ENCODE peak calls at places on chromosomes 13 and 19, in nine cellular contexts. D, W, L, B, A, Y, X, E and Z are unnamed samples.

GRCh38 chr13:84130739-84131138 is 248.5 kb upstream of the SLITRK1 start:
- DNase-seq in D (no peak), W (no peak), L (no peak), B (no peak), A (no peak), Y (no peak), X (no peak), E (no peak), Z (no peak)

GRCh38 chr13:62473944-62474237 is 1058.2 kb upstream of the PCDH20 start:
- DNase-seq in D (no peak), W (no peak), L (no peak), B (no peak), A (no peak), Y (no peak), X (no peak), E (no peak), Z (no peak)

GRCh38 chr19:31532034-31532433 is 182.8 kb upstream of the TSHZ3 start:
- DNase-seq in D (no peak), W (no peak), L (no peak), B (no peak), A (no peak), Y (no peak), X (no peak), E (no peak), Z (peak; percentile 50)

GRCh38 chr13:99008577-99008976 is 30.7 kb upstream of the DOCK9 start:
- DNase-seq in D (no peak), W (no peak), L (no peak), B (no peak), A (no peak), Y (no peak), X (no peak), E (no peak), Z (no peak)

GRCh38 chr13:74839656-74840055 is 642.3 kb downstream of the TBC1D4 start:
- DNase-seq in D (no peak), W (no peak), L (no peak), B (no peak), A (no peak), Y (no peak), X (no peak), E (peak; percentile 45), Z (no peak)

GRCh38 chr19:10852098-10852800 is 4.0 kb downstream of the C19orf38 start:
- DNase-seq in D (peak; percentile 37), W (no peak), L (peak; percentile 49), B (no peak), A (no peak), Y (no peak), X (no peak), E (peak; percentile 51), Z (no peak)

GRCh38 chr19:39237200-39238184 is 7.3 kb downstream of the IFNL3 start:
- DNase-seq in D (peak; percentile 79), W (no peak), L (no peak), B (no peak), A (no peak), Y (no peak), X (peak; percentile 83), E (no peak), Z (no peak)

GRCh38 chr19:662207-662961 is 630 bp downstream of the RNF126 start:
- DNase-seq in D (peak; percentile 52), W (no peak), L (no peak), B (no peak), A (peak; percentile 53), Y (no peak), X (peak; percentile 89), E (no peak), Z (no peak)

GRCh38 chr13:77599351-77599750 is 63.8 kb downstream of the SCEL start:
- DNase-seq in D (no peak), W (no peak), L (no peak), B (peak; percentile 27), A (no peak), Y (no peak), X (no peak), E (no peak), Z (no peak)

GRCh38 chr13:29743229-29743786 is 107.1 kb downstream of the UBL3 start:
- DNase-seq in D (no peak), W (no peak), L (peak; percentile 43), B (no peak), A (no peak), Y (no peak), X (no peak), E (no peak), Z (no peak)

GRCh38 chr13:95784161-95784880 is 107.4 kb downstream of the DNAJC3 start:
- DNase-seq in D (no peak), W (no peak), L (peak; percentile 55), B (no peak), A (no peak), Y (no peak), X (no peak), E (peak; percentile 57), Z (no peak)

GRCh38 chr19:5964816-5965565 is 12.9 kb downstream of the RANBP3 start:
- DNase-seq in D (no peak), W (no peak), L (no peak), B (no peak), A (no peak), Y (no peak), X (no peak), E (no peak), Z (no peak)

GRCh38 chr13:39347926-39348901 is 254.8 kb downstream of the LHFPL6 start:
- DNase-seq in D (no peak), W (no peak), L (no peak), B (peak; percentile 72), A (no peak), Y (peak; percentile 86), X (no peak), E (no peak), Z (no peak)

DNA sequence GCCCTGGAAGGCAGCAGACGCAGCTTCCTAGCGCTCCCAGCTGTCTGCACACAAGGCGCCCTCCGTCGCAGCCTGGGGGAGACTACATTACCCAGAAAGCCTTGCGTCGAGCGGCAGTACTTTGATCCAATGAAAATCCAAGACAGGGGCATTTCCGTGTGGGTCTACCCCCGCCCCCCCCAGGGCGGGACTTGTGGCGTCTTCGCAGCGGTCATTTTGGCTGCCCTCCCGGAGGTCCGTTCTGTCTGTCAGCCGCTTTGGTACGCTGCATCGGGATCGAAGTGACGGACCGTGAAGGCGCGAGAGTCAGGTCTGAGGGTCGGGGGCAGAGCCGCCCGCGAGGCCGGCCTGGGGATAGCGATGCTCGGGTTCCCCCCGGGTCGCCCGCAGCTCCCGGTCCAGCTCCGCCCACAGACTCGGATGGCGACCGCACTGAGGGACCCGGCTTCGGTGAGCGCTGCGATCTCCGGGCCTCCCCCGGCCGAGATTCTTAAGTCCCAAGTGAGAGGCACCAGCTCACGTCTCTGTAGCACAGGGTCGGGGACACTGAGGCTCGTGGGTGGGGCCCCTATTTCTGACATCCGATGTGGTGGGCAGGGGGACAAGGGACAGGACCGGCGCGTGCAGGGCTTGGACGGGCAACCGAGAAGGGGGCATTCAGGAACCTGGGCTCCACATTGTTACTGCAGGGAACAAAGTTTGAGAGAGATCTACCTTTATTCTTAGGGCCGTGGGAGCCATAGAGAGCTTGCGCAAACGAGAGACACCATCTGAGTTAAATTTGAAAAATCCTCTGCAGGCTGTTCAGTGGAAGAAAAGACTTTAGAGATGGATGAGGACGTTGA is at the start of gene ZNF211:
- DNase-seq in D (peak; percentile 90), W (peak; percentile 95), L (peak; percentile 76), B (peak; percentile 97), A (peak; percentile 95), Y (peak; percentile 95), X (peak; percentile 96), E (peak; percentile 95), Z (peak; percentile 93)
- TF ChIP-seq CTCF in D (no peak), W (no peak), L (no peak), B (no peak), A (no peak), Y (no peak), X (no peak), E (no peak), Z (no peak)

GRCh38 chr13:43157796-43158195 is 134.4 kb downstream of the DNAJC15 start:
- DNase-seq in D (no peak), W (no peak), L (no peak), B (no peak), A (no peak), Y (no peak), X (no peak), E (no peak), Z (no peak)

GRCh38 chr13:43154839-43155238 is 131.5 kb downstream of the DNAJC15 start:
- DNase-seq in D (no peak), W (no peak), L (no peak), B (no peak), A (no peak), Y (no peak), X (no peak), E (no peak), Z (no peak)

GRCh38 chr13:43156916-43157315 is 133.5 kb downstream of the DNAJC15 start:
- DNase-seq in D (no peak), W (no peak), L (no peak), B (no peak), A (no peak), Y (no peak), X (no peak), E (no peak), Z (no peak)

GRCh38 chr13:43154083-43154739 is 130.8 kb downstream of the DNAJC15 start:
- DNase-seq in D (no peak), W (no peak), L (no peak), B (no peak), A (no peak), Y (no peak), X (no peak), E (no peak), Z (no peak)

GRCh38 chr13:43153436-43154082 is 130.2 kb downstream of the DNAJC15 start:
- DNase-seq in D (peak; percentile 68), W (no peak), L (peak; percentile 6), B (no peak), A (no peak), Y (no peak), X (no peak), E (peak; percentile 84), Z (no peak)
- H3K27ac ChIP-seq in D (peak overlapping the region; percentile 87), W (no peak overlapping the region), L (peak overlapping the region; percentile 21), B (no peak overlapping the region), A (no peak overlapping the region), Y (no peak overlapping the region), X (no peak overlapping the region), E (peak overlapping the region; percentile 69), Z (no peak overlapping the region)

DNA sequence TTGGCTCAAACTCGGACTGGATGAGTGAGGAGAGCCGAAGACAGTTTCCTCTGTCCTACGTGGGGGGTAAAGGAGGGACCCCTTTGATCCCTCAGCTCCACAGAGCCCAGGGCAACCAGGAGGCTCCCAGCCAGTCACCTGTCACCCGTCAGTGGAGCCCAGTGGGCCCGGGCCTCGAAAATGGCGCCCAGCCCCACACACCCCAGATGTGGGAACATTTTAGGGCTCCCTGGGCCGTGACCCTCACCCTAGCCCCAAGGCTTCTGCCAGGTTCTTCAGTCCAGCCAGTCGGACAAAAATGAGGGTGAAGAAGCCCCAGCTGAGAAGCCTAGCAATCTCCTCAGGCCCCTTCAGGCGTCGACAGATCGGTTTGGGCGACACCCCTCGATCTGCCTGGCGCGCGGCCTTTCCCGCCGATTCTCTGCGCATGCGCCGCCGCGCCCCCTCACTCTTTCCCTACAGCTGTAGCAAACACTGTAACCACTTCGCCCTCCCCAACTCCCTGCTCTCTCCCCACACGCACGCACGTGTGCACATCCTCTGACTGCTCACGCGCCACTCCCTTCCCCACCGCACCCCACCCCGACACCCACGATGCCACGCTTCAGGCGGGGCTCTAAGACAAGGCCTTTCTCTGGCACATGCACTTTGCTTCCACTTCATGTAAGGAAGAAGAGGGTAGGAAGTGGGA is at the start of gene SLC6A16:
- DNase-seq in D (no peak), W (no peak), L (no peak), B (no peak), A (no peak), Y (no peak), X (no peak), E (no peak), Z (peak; percentile 59)
- H3K4me3 ChIP-seq in D (no peak within 1 kb of the TSS), W (no peak within 1 kb of the TSS), L (no peak within 1 kb of the TSS), B (no peak within 1 kb of the TSS), A (no peak within 1 kb of the TSS), Y (no peak within 1 kb of the TSS), X (no peak within 1 kb of the TSS), E (no peak within 1 kb of the TSS), Z (no peak within 1 kb of the TSS)

GRCh38 chr13:112616586-112617381 is 28.8 kb upstream of the TUBGCP3 start:
- DNase-seq in D (no peak), W (no peak), L (no peak), B (peak; percentile 53), A (no peak), Y (no peak), X (no peak), E (peak; percentile 18), Z (no peak)
- TF ChIP-seq CTCF in D (peak; percentile 72), W (no peak), L (peak; percentile 71), B (peak; percentile 69), A (peak; percentile 46), Y (peak; percentile 68), X (peak; percentile 53), E (peak; percentile 81), Z (no peak)